ENCODE peak calls at places on chromosomes 6 and 20, in four cellular contexts. Q is K562, T is GM12878, D is HepG2. C is an unnamed sample.

GRCh38 chr6:27809939-27810767 is 102.0 kb downstream of the OR2B2 start:
- DNase-seq in Q (peak; percentile 96), T (peak; percentile 98), D (peak; percentile 98), C (peak; percentile 76)

GRCh38 chr20:41111578-41111951 is 25.8 kb upstream of the PLCG1 start:
- DNase-seq in Q (no peak), T (no peak), D (no peak), C (no peak)

GRCh38 chr6:143605894-143606293 is 71.9 kb upstream of the PHACTR2 start:
- DNase-seq in Q (no peak), T (no peak), D (no peak), C (no peak)

GRCh38 chr6:137233561-137234504 is 14.6 kb upstream of the IFNGR1 start:
- DNase-seq in Q (peak; percentile 36), T (no peak), D (peak; percentile 58), C (no peak)

GRCh38 chr20:58629213-58629575 is 21.9 kb upstream of the STX16 start:
- DNase-seq in Q (no peak), T (no peak), D (no peak), C (no peak)

GRCh38 chr20:52349806-52350205 is 158.2 kb upstream of the ZFP64 start:
- DNase-seq in Q (no peak), T (no peak), D (no peak), C (no peak)

GRCh38 chr6:37083243-37084138 is 78.0 kb downstream of the FGD2 start:
- DNase-seq in Q (peak; percentile 95), T (no peak), D (peak; percentile 96), C (no peak)

GRCh38 chr20:36147707-36148106 is 6.8 kb upstream of the EPB41L1 start:
- DNase-seq in Q (no peak), T (no peak), D (no peak), C (no peak)

GRCh38 chr6:69796627-69797390 is at the start of gene LMBRD1:
- DNase-seq in Q (peak; percentile 97), T (peak; percentile 91), D (peak; percentile 89), C (peak; percentile 95)

GRCh38 chr6:167345348-167345747 is 20.5 kb downstream of the TTLL2 start:
- DNase-seq in Q (no peak), T (no peak), D (no peak), C (no peak)

GRCh38 chr20:57432874-57433491 is 41.8 kb downstream of the RBM38 start:
- DNase-seq in Q (peak; percentile 89), T (peak; percentile 76), D (no peak), C (no peak)

GRCh38 chr6:25278914-25279747 is at the start of gene CARMIL1:
- DNase-seq in Q (peak; percentile 80), T (no peak), D (peak; percentile 54), C (peak; percentile 89)

GRCh38 chr6:109816452-109817374 is 125.6 kb downstream of the FIG4 start:
- DNase-seq in Q (peak; percentile 9), T (no peak), D (no peak), C (no peak)

GRCh38 chr20:25551413-25552210 is 33.7 kb downstream of the NINL start:
- DNase-seq in Q (no peak), T (no peak), D (no peak), C (no peak)

GRCh38 chr6:21914121-21914973 is 320.8 kb downstream of the SOX4 start:
- DNase-seq in Q (peak; percentile 66), T (no peak), D (no peak), C (peak; percentile 20)

GRCh38 chr6:44264154-44265002 is 973 bp downstream of the NFKBIE start:
- DNase-seq in Q (peak; percentile 65), T (no peak), D (no peak), C (no peak)

GRCh38 chr6:38612386-38612965 is 27.3 kb downstream of the BTBD9 start:
- DNase-seq in Q (no peak), T (no peak), D (no peak), C (no peak)

GRCh38 chr6:106309766-106310373 is 15.7 kb downstream of the ATG5 start:
- DNase-seq in Q (no peak), T (no peak), D (peak; percentile 9), C (no peak)

GRCh38 chr6:92864966-92865555 is 554.3 kb downstream of the EPHA7 start:
- DNase-seq in Q (no peak), T (no peak), D (no peak), C (no peak)

GRCh38 chr6:74946961-74947360 is 258.9 kb downstream of the COL12A1 start:
- DNase-seq in Q (no peak), T (no peak), D (peak; percentile 4), C (no peak)

GRCh38 chr6:153392156-153392555 is 261.1 kb upstream of the RGS17 start:
- DNase-seq in Q (no peak), T (no peak), D (no peak), C (no peak)

GRCh38 chr20:56697476-56697875 is 68.4 kb downstream of the TFAP2C start:
- DNase-seq in Q (no peak), T (no peak), D (no peak), C (no peak)

GRCh38 chr6:93412452-93412851 is 6.9 kb downstream of the EPHA7 start:
- DNase-seq in Q (no peak), T (no peak), D (no peak), C (no peak)

GRCh38 chr20:44126445-44126844 is 60.5 kb downstream of the JPH2 start:
- DNase-seq in Q (no peak), T (no peak), D (no peak), C (no peak)

GRCh38 chr20:44125332-44126127 is 61.5 kb downstream of the JPH2 start:
- DNase-seq in Q (no peak), T (no peak), D (no peak), C (no peak)

GRCh38 chr20:44133424-44133823 is 53.6 kb downstream of the JPH2 start:
- DNase-seq in Q (no peak), T (no peak), D (no peak), C (no peak)

GRCh38 chr20:44131704-44132103 is 55.3 kb downstream of the JPH2 start:
- DNase-seq in Q (no peak), T (no peak), D (no peak), C (no peak)

DNA sequence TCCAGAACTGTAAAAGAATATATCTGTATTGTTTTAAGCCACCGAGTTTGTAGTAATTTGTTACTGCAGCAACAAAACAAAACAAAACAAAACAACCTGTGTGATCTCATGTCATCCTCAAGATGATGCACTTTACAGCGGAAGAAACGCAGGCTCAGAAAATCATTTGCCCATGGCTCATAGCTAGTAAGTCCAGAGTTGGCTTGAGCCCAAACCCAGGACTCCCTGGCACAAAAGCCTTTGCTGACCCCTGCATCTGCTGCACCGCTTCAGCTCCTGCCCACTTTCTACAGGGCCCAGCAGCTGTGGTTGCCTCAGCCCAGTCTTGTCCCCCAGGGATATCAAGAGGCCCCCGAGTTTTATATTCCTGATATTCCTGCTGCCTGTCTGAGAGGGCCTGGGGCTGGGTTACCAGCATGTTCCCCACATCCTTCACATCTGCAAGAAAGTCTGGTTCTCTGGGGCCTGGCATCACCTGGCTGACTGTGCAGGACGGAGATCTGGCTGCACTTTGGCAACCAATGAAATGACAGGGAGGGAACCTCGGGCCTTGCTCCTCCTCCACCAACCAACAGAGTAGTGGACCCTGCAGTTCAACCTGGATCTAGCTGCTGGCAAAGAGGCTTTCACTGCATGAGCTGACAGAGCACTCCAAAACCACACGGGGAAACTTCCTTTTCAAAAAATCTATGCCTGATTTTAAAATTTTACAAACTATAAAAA is 56.8 kb downstream of the JPH2 start:
- DNase-seq in Q (no peak), T (no peak), D (no peak), C (no peak)
- TF ChIP-seq FOXK2 in Q (no peak), T (no peak), D (no peak), C (no peak)

GRCh38 chr20:37573626-37574198 is 46.0 kb upstream of the BLCAP start:
- DNase-seq in Q (no peak), T (no peak), D (no peak), C (no peak)

GRCh38 chr20:37574199-37574890 is 46.7 kb upstream of the BLCAP start:
- DNase-seq in Q (no peak), T (no peak), D (no peak), C (no peak)

GRCh38 chr20:37567671-37568588 is 40.3 kb upstream of the BLCAP start:
- DNase-seq in Q (peak; percentile 41), T (no peak), D (no peak), C (peak; percentile 34)

GRCh38 chr20:37570419-37570818 is 42.7 kb upstream of the BLCAP start:
- DNase-seq in Q (no peak), T (no peak), D (no peak), C (no peak)

DNA sequence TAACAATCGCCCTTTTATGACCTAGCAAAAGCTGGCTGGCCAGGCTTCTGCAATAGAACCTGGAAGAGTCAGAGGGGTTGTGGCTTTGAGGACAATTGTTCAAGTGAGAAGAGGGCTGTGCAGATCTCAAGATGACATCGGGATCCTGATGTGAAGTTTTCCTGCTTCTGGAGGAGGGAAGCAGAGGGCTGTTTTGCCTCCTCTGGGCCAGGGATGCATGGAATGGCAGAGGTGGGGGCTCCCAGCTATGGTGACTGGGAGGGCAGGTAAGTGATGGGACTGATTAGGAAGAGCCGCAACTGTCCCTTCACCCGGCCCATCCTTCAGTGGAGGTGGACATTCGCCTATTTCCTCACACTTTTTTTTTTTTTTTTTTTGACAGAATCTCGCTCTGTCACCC is 43.4 kb upstream of the BLCAP start:
- DNase-seq in Q (no peak), T (no peak), D (no peak), C (no peak)
- TF ChIP-seq FOXK2 in Q (no peak), T (no peak), D (no peak), C (no peak)

DNA sequence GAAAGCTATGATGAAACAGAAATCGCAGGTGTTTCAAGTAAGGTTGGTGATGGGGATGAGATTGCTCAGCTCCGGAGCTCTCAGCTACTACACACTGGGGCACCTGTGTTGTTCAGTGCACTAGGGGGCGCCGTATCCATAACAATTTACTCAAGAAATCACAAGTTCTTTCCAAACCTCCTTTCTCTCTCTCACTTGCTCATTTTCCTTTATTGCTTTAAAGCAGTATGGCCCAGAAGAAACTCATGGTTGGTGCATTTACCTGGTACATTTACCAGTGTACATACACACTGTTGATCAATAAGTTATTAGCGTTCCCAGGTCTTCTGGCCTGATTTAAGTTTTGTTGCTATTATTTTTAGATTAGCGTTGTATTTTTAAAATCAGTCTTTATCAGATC is 235.2 kb upstream of the TAB2 start:
- DNase-seq in Q (peak; percentile 87), T (no peak), D (peak; percentile 62), C (peak; percentile 76)
- TF ChIP-seq FOXK2 in Q (no peak), T (no peak), D (no peak), C (no peak)

GRCh38 chr20:54078296-54078695 is 7.9 kb upstream of the BCAS1 start:
- DNase-seq in Q (no peak), T (no peak), D (peak; percentile 49), C (no peak)
- TF ChIP-seq FOXK2 in Q (no peak), T (no peak), D (no peak), C (no peak)

DNA sequence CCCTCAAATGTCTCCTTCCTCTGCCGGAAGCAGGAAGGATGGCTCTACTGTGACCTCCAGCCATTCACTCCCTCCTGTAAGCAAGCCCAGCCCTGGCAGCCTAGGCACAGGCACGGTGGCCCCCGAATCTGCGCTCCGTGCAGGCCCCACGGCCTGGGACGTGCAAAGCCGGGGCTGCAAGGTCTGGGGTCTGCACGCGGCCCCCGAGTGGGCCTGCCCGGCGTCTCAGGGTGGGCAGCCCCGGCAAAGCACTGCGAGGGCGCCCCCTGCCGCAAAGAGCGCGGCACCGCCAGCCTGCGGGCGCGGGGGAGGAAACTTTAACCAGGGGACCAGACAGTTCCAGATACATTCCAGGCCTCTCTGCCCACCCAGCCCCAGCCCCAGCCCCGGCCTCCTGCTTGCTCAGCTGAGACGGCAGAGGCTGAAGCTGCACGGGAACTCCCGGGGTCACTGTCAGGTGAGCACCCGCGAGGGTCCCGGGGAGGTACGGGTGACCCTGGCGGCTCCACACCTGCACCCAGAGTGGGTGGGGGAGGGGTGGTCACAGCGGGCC is 98.8 kb downstream of the ASXL1 start:
- DNase-seq in Q (no peak), T (no peak), D (no peak), C (peak; percentile 89)
- TF ChIP-seq FOXK2 in Q (no peak), T (no peak), D (no peak), C (no peak)

C was measured in HEK293T.